ENCODE peak calls at places on chromosomes 3 and 15, in six cellular contexts. Q, P, T, U, D and K are unnamed samples.

GRCh38 chr15:55897560-55898336 is 95.7 kb downstream of the NEDD4 start:
- DNase-seq in U (no peak), P (no peak), D (no peak), Q (no peak), T (peak), K (peak)

GRCh38 chr15:101386006-101386405 is 91.0 kb upstream of the SNRPA1 start:
- DNase-seq in T (no peak), Q (no peak), D (no peak), P (no peak), U (no peak), K (no peak)

GRCh38 chr15:67501177-67501835 is 19.6 kb upstream of the C15orf61 start:
- DNase-seq in D (no peak), T (no peak), Q (no peak), P (no peak), U (no peak), K (no peak)

GRCh38 chr15:69665641-69666091 is 213.0 kb downstream of the RPLP1 start:
- DNase-seq in T (no peak), Q (no peak), U (no peak), D (no peak), P (no peak), K (no peak)

GRCh38 chr3:72630614-72631344 is 217.5 kb downstream of the SHQ1 start:
- DNase-seq in P (no peak), U (no peak), T (no peak), Q (no peak), D (no peak), K (no peak)

GRCh38 chr15:94875550-94875949 is 644.2 kb downstream of the MCTP2 start:
- DNase-seq in P (no peak), T (no peak), D (no peak), U (no peak), Q (no peak), K (no peak)

GRCh38 chr3:128188326-128188725 is 35.0 kb downstream of the EEFSEC start:
- DNase-seq in U (no peak), D (no peak), P (no peak), T (no peak), Q (no peak), K (no peak)

GRCh38 chr3:13873818-13874217 is 6.1 kb downstream of the WNT7A start:
- DNase-seq in U (no peak), P (no peak), Q (no peak), D (no peak), T (no peak), K (no peak)

GRCh38 chr3:178146406-178146831 is 389.8 kb upstream of the KCNMB2 start:
- DNase-seq in P (no peak), D (peak), T (no peak), U (no peak), Q (no peak), K (no peak)

GRCh38 chr15:65033659-65034269 is 4.3 kb upstream of the MTFMT start:
- DNase-seq in D (no peak), Q (no peak), U (no peak), P (no peak), T (peak), K (no peak)

GRCh38 chr15:60044636-60045273 is 40.6 kb downstream of the FOXB1 start:
- DNase-seq in U (no peak), D (no peak), T (no peak), P (no peak), Q (no peak), K (no peak)

GRCh38 chr3:339346-339745 is 142.8 kb downstream of the CHL1 start:
- DNase-seq in D (no peak), Q (no peak), T (no peak), P (no peak), U (no peak), K (no peak)

GRCh38 chr3:34646911-34647465 is 848.6 kb downstream of the PDCD6IP start:
- DNase-seq in P (no peak), U (no peak), T (no peak), D (no peak), Q (no peak), K (no peak)

GRCh38 chr3:59385547-59385946 is 335.7 kb upstream of the CFAP20DC start:
- DNase-seq in D (no peak), U (no peak), Q (no peak), T (no peak), P (no peak), K (no peak)

GRCh38 chr3:5430701-5431100 is 243.2 kb downstream of the EDEM1 start:
- DNase-seq in Q (no peak), P (no peak), D (no peak), U (no peak), T (no peak), K (no peak)

GRCh38 chr15:29003446-29004233 is 117.9 kb downstream of the APBA2 start:
- DNase-seq in P (no peak), D (no peak), U (no peak), T (no peak), Q (no peak), K (no peak)

GRCh38 chr3:42830437-42831320 is 21.4 kb downstream of the ACKR2 start:
- DNase-seq in D (no peak), T (no peak), P (no peak), Q (no peak), U (no peak), K (no peak)

GRCh38 chr3:164306042-164306441 is 772.3 kb downstream of the SI start:
- DNase-seq in P (no peak), T (no peak), D (no peak), Q (no peak), U (no peak), K (no peak)

GRCh38 chr15:73897441-73898261 is 24.3 kb downstream of the TBC1D21 start:
- DNase-seq in D (peak), Q (peak), P (peak), T (peak), U (peak), K (no peak)

GRCh38 chr15:101489633-101490407 is at the start of gene PCSK6:
- DNase-seq in P (no peak), U (no peak), Q (no peak), T (no peak), D (no peak), K (no peak)

GRCh38 chr3:52090131-52090548 is 33.8 kb upstream of the DUSP7 start:
- DNase-seq in U (no peak), Q (peak), P (no peak), D (peak), T (peak), K (no peak)

GRCh38 chr15:82647045-82647834 is at the start of gene CPEB1:
- DNase-seq in P (peak), U (peak), T (no peak), D (no peak), Q (no peak), K (no peak)
- TF ChIP-seq CTCF in P (no peak), U (peak), T (peak), D (peak), Q (peak), K (peak)

GRCh38 chr15:72475674-72476073 is 1.5 kb downstream of the ARIH1 start:
- DNase-seq in T (no peak), D (no peak), P (no peak), Q (no peak), U (no peak), K (no peak)

GRCh38 chr15:72474912-72475601 is 927 bp downstream of the ARIH1 start:
- DNase-seq in P (peak), Q (peak), U (peak), T (peak), D (no peak), K (peak)

GRCh38 chr15:72472907-72473669 is 1.0 kb upstream of the ARIH1 start:
- DNase-seq in D (no peak), Q (no peak), P (no peak), T (no peak), U (no peak), K (no peak)

GRCh38 chr15:72474466-72474911 is 359 bp downstream of the ARIH1 start:
- DNase-seq in T (no peak), Q (no peak), D (no peak), U (no peak), P (no peak), K (no peak)

GRCh38 chr15:72473670-72474465 is at the start of gene ARIH1:
- DNase-seq in P (peak), D (peak), T (peak), Q (peak), U (peak), K (peak)
- TF ChIP-seq CTCF in P (no peak), D (peak), T (peak), Q (peak), U (peak), K (peak)

GRCh38 chr15:75921732-75922703 is 18.3 kb downstream of the FBXO22 start:
- DNase-seq in T (peak), U (no peak), Q (no peak), D (peak), P (no peak), K (no peak)
- TF ChIP-seq CTCF in T (peak), U (peak), Q (peak), D (peak), P (peak), K (peak)

GRCh38 chr3:75048650-75049049 is 434.2 kb upstream of the CNTN3 start:
- DNase-seq in Q (no peak), D (no peak), U (no peak), T (no peak), P (no peak), K (no peak)

DNA sequence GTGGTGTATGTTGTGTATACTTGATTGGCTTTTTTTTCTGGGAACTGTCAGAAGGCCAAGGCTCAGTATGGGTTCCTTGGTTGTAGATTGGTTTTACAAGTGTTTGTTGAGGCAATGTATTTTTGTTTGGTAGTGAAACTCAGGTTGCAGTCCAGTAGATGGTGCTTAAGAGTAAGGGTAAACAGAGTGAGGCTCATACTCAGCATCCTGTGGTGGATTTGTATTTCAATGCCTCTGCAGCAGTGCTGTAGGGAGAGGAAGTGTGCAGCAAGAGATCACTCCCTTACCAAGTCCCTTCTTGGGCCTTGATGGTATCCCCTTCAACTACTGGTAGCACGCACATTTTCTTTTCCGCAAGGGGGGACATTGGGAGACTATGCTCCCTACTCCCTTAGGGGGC is 428.5 kb upstream of the CNTN3 start:
- DNase-seq in Q (no peak), T (no peak), P (no peak), U (no peak), D (no peak), K (no peak)
- TF ChIP-seq CTCF in Q (no peak), T (no peak), P (no peak), U (no peak), D (no peak), K (no peak)

DNA sequence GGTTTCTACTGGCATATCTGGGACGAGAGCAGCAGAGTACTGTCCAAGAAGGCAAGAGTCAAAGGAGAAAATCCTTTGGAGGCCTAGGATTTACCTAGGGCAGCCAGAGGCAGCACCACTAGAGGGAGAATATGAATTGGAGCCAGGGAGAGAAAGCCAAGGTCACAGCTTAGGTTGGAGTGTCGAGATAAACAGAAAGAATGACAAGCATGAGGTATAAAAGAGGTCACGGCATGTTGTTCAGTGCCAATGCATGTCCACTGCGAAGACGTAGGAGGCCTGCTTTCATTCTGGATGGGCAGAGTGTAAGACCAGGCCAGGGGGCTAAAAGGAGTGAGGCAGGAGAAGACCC is 47.2 kb downstream of the THBS1 start:
- DNase-seq in Q (no peak), D (no peak), T (no peak), P (no peak), U (no peak), K (no peak)
- TF ChIP-seq CTCF in Q (peak), D (peak), T (peak), P (no peak), U (peak), K (no peak)

GRCh38 chr3:30747771-30748281 is 141.4 kb downstream of the TGFBR2 start:
- DNase-seq in Q (no peak), D (peak), U (no peak), T (peak), P (no peak), K (no peak)
- TF ChIP-seq CTCF in Q (peak), D (peak), U (no peak), T (peak), P (peak), K (peak)

GRCh38 chr15:82832601-82833209 is 23.3 kb downstream of the WHAMM start:
- DNase-seq in Q (peak), D (peak), P (no peak), U (peak), T (peak), K (peak)
- TF ChIP-seq CTCF in Q (peak), D (peak), P (no peak), U (no peak), T (peak), K (no peak)

GRCh38 chr3:66236281-66236680 is 15.5 kb downstream of the SLC25A26 start:
- DNase-seq in D (no peak), P (no peak), T (no peak), Q (no peak), U (no peak), K (no peak)
- TF ChIP-seq CTCF in D (peak), P (no peak), T (peak), Q (no peak), U (no peak), K (no peak)

DNA sequence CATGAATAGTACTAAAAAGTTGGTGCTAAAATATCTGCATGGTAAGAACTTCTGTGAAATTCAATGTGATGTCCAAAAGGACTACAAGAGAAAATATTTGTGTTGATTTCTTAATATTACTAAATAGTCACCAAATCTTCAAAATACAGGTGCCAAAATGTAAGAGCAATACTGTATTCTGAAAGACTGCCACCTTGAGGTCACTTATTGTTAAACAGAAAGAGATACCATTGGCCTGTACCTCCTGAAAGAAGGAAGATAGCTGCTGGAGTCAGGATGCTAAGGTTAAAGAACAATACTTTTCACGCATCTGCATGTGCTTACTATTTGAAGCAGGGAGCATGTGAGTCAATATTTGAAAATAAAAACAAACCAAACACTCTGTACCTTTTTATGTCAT is 72.0 kb upstream of the LSAMP start:
- DNase-seq in D (no peak), Q (no peak), T (peak), U (no peak), P (no peak), K (no peak)
- TF ChIP-seq CTCF in D (no peak), Q (peak), T (peak), U (peak), P (no peak), K (peak)